ENCODE peak calls at places on chromosome 1, in four cellular contexts. V, X, D and A are unnamed samples.

GRCh38 chr1:181479137-181479745 is 4.1 kb upstream of the CACNA1E start:
- DNase-seq in V (peak; percentile 56), X (peak; percentile 70), D (peak; percentile 56), A (peak; percentile 45)

GRCh38 chr1:201119826-201120225 is 7.2 kb downstream of the ASCL5 start:
- DNase-seq in X (no peak), D (no peak), V (no peak), A (no peak)

GRCh38 chr1:184214128-184214527 is 162.6 kb downstream of the TSEN15 start:
- DNase-seq in V (no peak), D (no peak), X (no peak), A (no peak)

GRCh38 chr1:24438423-24438901 is 22.9 kb downstream of the NIPAL3 start:
- DNase-seq in D (no peak), V (no peak), X (peak; percentile 81), A (no peak)

GRCh38 chr1:99674115-99674514 is 28.2 kb downstream of the PALMD start:
- DNase-seq in V (no peak), D (no peak), X (no peak), A (no peak)

GRCh38 chr1:231757759-231758158 is 131.2 kb downstream of the DISC1 start:
- DNase-seq in D (no peak), V (no peak), X (no peak), A (no peak)

GRCh38 chr1:13892671-13893325 is 192.8 kb downstream of the PRDM2 start:
- DNase-seq in X (no peak), V (peak; percentile 35), D (no peak), A (no peak)

GRCh38 chr1:102296116-102296515 is 299.4 kb upstream of the OLFM3 start:
- DNase-seq in D (no peak), V (no peak), X (no peak), A (no peak)

GRCh38 chr1:152013664-152014237 is 20.1 kb upstream of the S100A10 start:
- DNase-seq in D (no peak), V (peak; percentile 66), X (peak; percentile 37), A (no peak)

GRCh38 chr1:65495137-65495536 is 74.7 kb downstream of the LEPR start:
- DNase-seq in X (no peak), D (no peak), V (no peak), A (no peak)

GRCh38 chr1:56461158-56462127 is 117.9 kb downstream of the PLPP3 start:
- DNase-seq in D (no peak), X (peak; percentile 16), V (peak; percentile 16), A (peak; percentile 95)

GRCh38 chr1:167171286-167171929 is 49.3 kb upstream of the POU2F1 start:
- DNase-seq in D (no peak), X (no peak), V (no peak), A (no peak)

GRCh38 chr1:207050428-207050767 is 610 bp downstream of the YOD1 start:
- DNase-seq in V (peak; percentile 48), D (no peak), X (no peak), A (no peak)

GRCh38 chr1:53754484-53755312 is 15.7 kb upstream of the GLIS1 start:
- DNase-seq in D (no peak), V (peak; percentile 64), X (peak; percentile 65), A (peak; percentile 55)

DNA sequence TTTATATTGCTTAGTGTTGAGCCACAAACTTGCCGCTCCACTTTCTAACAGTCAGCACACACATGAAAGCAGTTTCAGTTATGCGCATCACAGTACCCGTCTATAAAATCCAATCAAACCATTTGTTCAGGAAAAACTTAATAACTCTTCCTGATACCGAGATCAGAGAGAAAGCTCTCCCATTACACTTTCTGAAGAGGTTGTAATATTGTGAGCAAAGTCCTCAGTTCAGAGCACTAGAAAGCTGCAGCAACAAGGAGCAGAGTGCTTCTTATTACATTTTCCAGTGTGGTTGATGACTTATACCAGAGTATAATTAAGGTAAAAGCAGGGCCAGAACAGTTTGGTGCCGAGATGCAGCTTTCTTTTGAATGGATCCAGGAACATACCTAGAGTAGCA is 102.8 kb upstream of the F3 start:
- DNase-seq in V (no peak), X (no peak), D (no peak), A (no peak)
- TF ChIP-seq TCF7 in V (no peak), X (no peak), D (no peak), A (no peak)

GRCh38 chr1:205028954-205029353 is 14.1 kb upstream of the CNTN2 start:
- DNase-seq in D (no peak), X (no peak), V (no peak), A (no peak)
- TF ChIP-seq TCF7 in D (no peak), X (no peak), V (no peak), A (no peak)

GRCh38 chr1:67831850-67832513 is 1.3 kb downstream of the GNG12 start:
- DNase-seq in V (no peak), D (no peak), X (peak; percentile 43), A (no peak)
- TF ChIP-seq TCF7 in V (no peak), D (no peak), X (no peak), A (no peak)

GRCh38 chr1:79055856-79056255 is 49.3 kb upstream of the ADGRL4 start:
- DNase-seq in D (no peak), V (no peak), X (no peak), A (no peak)

GRCh38 chr1:79052829-79053449 is 46.4 kb upstream of the ADGRL4 start:
- DNase-seq in D (peak; percentile 13), V (no peak), X (no peak), A (no peak)
- TF ChIP-seq TCF7 in D (no peak), V (no peak), X (no peak), A (no peak)